ENCODE peak calls at places on chromosomes 11 and 22, in four cellular contexts. B is HepG2, A is A549, H is K562. J is an unnamed sample.

GRCh38 chr11:78465169-78465942 is 47.7 kb upstream of the GAB2 start:
- DNase-seq in B (no peak), A (no peak), H (no peak), J (no peak)

GRCh38 chr11:95704865-95705264 is 84.7 kb downstream of the FAM76B start:
- DNase-seq in B (no peak), A (no peak), H (no peak), J (no peak)

GRCh38 chr11:19243601-19244000 is 2.9 kb upstream of the E2F8 start:
- DNase-seq in B (no peak), A (no peak), H (no peak), J (no peak)

GRCh38 chr22:49525776-49526535 is 301.7 kb downstream of the BRD1 start:
- DNase-seq in B (no peak), A (no peak), H (no peak), J (no peak)

GRCh38 chr11:19392321-19392720 is 151.6 kb upstream of the E2F8 start:
- DNase-seq in B (no peak), A (no peak), H (no peak), J (no peak)

GRCh38 chr11:118902336-118903203 is 18.9 kb downstream of the CXCR5 start:
- DNase-seq in B (no peak), A (no peak), H (no peak), J (no peak)

GRCh38 chr11:121754603-121755002 is 301.8 kb upstream of the SORL1-AS1 start:
- DNase-seq in B (no peak), A (no peak), H (no peak), J (no peak)

GRCh38 chr22:44409211-44409648 is 88.8 kb downstream of the RTL6 start:
- DNase-seq in B (no peak), A (no peak), H (no peak), J (no peak)

GRCh38 chr22:38114484-38115398 is 4.3 kb upstream of the BAIAP2L2 start:
- DNase-seq in B (peak; percentile 38), A (peak; percentile 82), H (peak; percentile 80), J (no peak)

GRCh38 chr11:104772806-104773241 is 125.4 kb downstream of the CASP12 start:
- DNase-seq in B (no peak), A (peak; percentile 3), H (no peak), J (no peak)

GRCh38 chr11:44269369-44270351 is 40.3 kb downstream of the ALX4 start:
- DNase-seq in B (no peak), A (no peak), H (peak; percentile 91), J (no peak)

GRCh38 chr11:73801136-73801535 is 13.5 kb downstream of the MRPL48 start:
- DNase-seq in B (no peak), A (no peak), H (no peak), J (no peak)

GRCh38 chr11:4118107-4118506 is 23.5 kb downstream of the RRM1 start:
- DNase-seq in B (no peak), A (no peak), H (no peak), J (no peak)

GRCh38 chr11:34044664-34045485 is 6.7 kb upstream of the CAPRIN1 start:
- DNase-seq in B (no peak), A (peak; percentile 51), H (peak; percentile 76), J (peak; percentile 23)

GRCh38 chr11:112159098-112159761 is 4.7 kb downstream of the IL18 start:
- DNase-seq in B (no peak), A (no peak), H (no peak), J (no peak)

GRCh38 chr22:44136112-44136511 is 44.6 kb upstream of the PARVG start:
- DNase-seq in B (no peak), A (no peak), H (no peak), J (no peak)

GRCh38 chr11:5808500-5809121 is at the start of gene OR52N2:
- DNase-seq in B (peak; percentile 63), A (peak; percentile 20), H (peak; percentile 17), J (peak; percentile 85)

GRCh38 chr22:27651486-27651885 is 150.1 kb downstream of the MN1 start:
- DNase-seq in B (no peak), A (no peak), H (no peak), J (no peak)

GRCh38 chr11:92845390-92846185 is 123.9 kb upstream of the MTNR1B start:
- DNase-seq in B (peak; percentile 6), A (no peak), H (no peak), J (no peak)

GRCh38 chr11:827861-828167 is at the start of gene CRACR2B:
- DNase-seq in B (no peak), A (no peak), H (no peak), J (no peak)

GRCh38 chr11:75499423-75500305 is 26.1 kb downstream of the GDPD5 start:
- DNase-seq in B (no peak), A (peak; percentile 76), H (peak; percentile 26), J (no peak)

GRCh38 chr11:43685483-43685882 is 4.9 kb downstream of the HSD17B12 start:
- DNase-seq in B (no peak), A (no peak), H (no peak), J (no peak)

GRCh38 chr11:86124251-86125233 is 55.7 kb upstream of the PICALM start:
- DNase-seq in B (peak; percentile 76), A (no peak), H (no peak), J (no peak)

GRCh38 chr11:119693253-119693815 is 35.7 kb downstream of the NECTIN1 start:
- DNase-seq in B (no peak), A (no peak), H (no peak), J (no peak)

GRCh38 chr22:30305519-30305905 is 16.2 kb upstream of the CASTOR1 start:
- DNase-seq in B (no peak), A (no peak), H (no peak), J (no peak)

GRCh38 chr11:124315052-124315451 is 1.3 kb upstream of the OR8D1 start:
- DNase-seq in B (no peak), A (no peak), H (peak; percentile 6), J (no peak)

GRCh38 chr11:6431861-6432260 is 8.9 kb downstream of the HPX start:
- DNase-seq in B (no peak), A (peak; percentile 48), H (no peak), J (no peak)

GRCh38 chr11:43835104-43835503 is 45.5 kb upstream of the ALKBH3 start:
- DNase-seq in B (no peak), A (no peak), H (no peak), J (no peak)

GRCh38 chr11:19625438-19625837 is 87.2 kb upstream of the NAV2 start:
- DNase-seq in B (no peak), A (no peak), H (no peak), J (no peak)

GRCh38 chr22:37021710-37022482 is 2.4 kb downstream of the MPST start:
- DNase-seq in B (no peak), A (no peak), H (peak; percentile 58), J (peak; percentile 75)

GRCh38 chr11:48017105-48017874 is 36.9 kb downstream of the PTPRJ start:
- DNase-seq in B (no peak), A (no peak), H (no peak), J (no peak)

GRCh38 chr11:85088286-85088685 is 538.9 kb downstream of the DLG2 start:
- DNase-seq in B (no peak), A (no peak), H (no peak), J (no peak)

GRCh38 chr22:43092085-43092484 is 2.9 kb upstream of the TTLL1 start:
- DNase-seq in B (no peak), A (no peak), H (no peak), J (no peak)
- TF ChIP-seq PHF8 in B (no peak), A (no peak), H (no peak), J (no peak)

DNA sequence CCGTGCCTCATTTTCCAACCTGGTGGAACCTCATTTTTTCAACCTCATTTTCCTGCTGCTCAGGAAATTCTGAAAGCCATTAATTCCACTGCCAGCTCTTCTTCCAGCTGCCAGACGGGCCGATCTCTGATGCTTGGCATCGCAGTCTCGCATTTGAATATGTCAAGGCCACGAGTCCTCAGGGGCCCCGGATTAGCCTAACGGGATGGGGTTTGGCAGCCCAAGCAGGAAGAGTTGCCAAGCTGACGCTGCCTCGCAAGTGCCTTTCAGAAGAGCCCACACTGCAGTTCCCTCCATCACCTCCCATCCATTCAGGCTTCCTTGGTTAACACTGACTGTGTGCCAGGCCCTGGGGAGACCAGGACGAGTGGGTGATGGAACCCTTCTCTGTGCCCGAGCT is 8.7 kb downstream of the RASD2 start:
- DNase-seq in B (no peak), A (no peak), H (no peak), J (no peak)
- TF ChIP-seq PHF8 in B (no peak), A (no peak), H (no peak), J (no peak)

GRCh38 chr11:62242021-62242420 is at the start of gene SCGB1D2:
- DNase-seq in B (peak; percentile 32), A (peak; percentile 23), H (no peak), J (no peak)
- TF ChIP-seq PHF8 in B (no peak), A (no peak), H (no peak), J (no peak)

GRCh38 chr11:62025429-62026105 is 58.1 kb upstream of the FTH1 start:
- DNase-seq in B (peak; percentile 87), A (peak; percentile 86), H (peak; percentile 88), J (no peak)
- TF ChIP-seq PHF8 in B (peak; percentile 26), A (no peak), H (no peak), J (no peak)

DNA sequence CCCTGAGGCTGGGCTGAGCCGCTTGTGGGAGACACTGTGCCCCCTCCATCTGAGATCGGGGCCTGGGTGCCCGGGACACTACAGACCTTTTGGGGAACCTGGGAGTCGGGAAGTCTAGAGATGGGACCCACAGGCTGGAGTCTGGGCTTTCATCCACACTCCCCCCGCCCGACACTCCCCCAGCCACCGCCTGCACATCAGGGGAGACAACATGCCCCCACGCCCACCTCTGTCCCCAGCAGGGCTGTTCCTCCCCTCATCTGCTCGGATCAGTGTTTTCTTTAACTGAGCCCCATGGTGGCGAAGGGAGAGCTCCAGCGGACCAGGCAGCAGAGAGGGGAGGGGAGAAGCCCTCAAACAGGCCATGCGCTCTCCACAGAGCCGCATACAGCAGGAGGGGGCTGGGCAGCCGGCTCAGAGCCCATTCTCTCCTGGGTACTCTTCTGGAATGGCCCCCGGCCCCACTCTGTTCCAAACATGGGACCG is 174.7 kb downstream of the IGLL1 start:
- DNase-seq in B (no peak), A (no peak), H (no peak), J (no peak)
- TF ChIP-seq PHF8 in B (no peak), A (no peak), H (no peak), J (no peak)

DNA sequence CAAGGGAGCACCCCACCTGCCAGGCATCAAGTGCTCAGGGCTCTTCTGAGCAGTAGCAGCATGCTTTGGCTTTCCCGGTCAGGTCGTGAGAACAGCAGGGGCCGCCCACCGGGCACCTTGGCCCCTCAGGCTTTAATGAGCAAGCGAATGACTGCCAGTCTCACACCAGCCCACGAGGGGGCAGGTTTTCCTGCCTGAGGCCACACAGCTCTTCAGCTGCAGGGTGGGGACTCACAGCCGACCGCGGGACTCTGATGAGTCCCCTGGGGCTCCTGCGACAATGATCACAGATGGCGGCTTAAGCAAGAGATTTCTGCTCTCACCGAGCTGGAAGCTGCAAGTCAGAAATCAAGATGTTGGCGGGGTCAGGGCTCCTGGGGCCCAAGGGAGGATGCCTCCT is 14.3 kb upstream of the FGF19 start:
- DNase-seq in B (peak; percentile 30), A (peak; percentile 60), H (peak; percentile 68), J (peak; percentile 77)
- TF ChIP-seq PHF8 in B (no peak), A (no peak), H (no peak), J (no peak)

GRCh38 chr22:46574993-46575914 is 37.8 kb upstream of the CELSR1 start:
- DNase-seq in B (peak; percentile 84), A (peak; percentile 32), H (no peak), J (no peak)
- TF ChIP-seq PHF8 in B (no peak), A (no peak), H (no peak), J (no peak)

GRCh38 chr11:41920374-41920773 is 460.9 kb upstream of the LRRC4C start:
- DNase-seq in B (no peak), A (no peak), H (no peak), J (no peak)

GRCh38 chr11:41921991-41922390 is 462.5 kb upstream of the LRRC4C start:
- DNase-seq in B (no peak), A (no peak), H (no peak), J (no peak)

GRCh38 chr11:41926339-41926738 is 466.9 kb upstream of the LRRC4C start:
- DNase-seq in B (no peak), A (no peak), H (no peak), J (no peak)
- TF ChIP-seq PHF8 in B (no peak), A (no peak), H (no peak), J (no peak)

J was measured in H1.